ENCODE peak calls at places on chromosomes 5 and 9, in four cellular contexts. D is PC-3, G is colonic mucosa, R is right lobe of liver. Z is an unnamed sample.

GRCh38 chr5:168947212-168947868 is 353.6 kb downstream of the SLIT3 start:
- DNase-seq in D (peak; percentile 67), G (peak; percentile 50), R (no peak), Z (peak; percentile 77)

GRCh38 chr5:108607421-108607820 is 140.3 kb upstream of the FER start:
- DNase-seq in D (no peak), G (no peak), R (no peak), Z (no peak)

GRCh38 chr5:158921441-158922262 is 178.1 kb downstream of the EBF1 start:
- DNase-seq in D (no peak), G (no peak), R (no peak), Z (peak; percentile 34)

GRCh38 chr5:167982-168660 is 23.2 kb upstream of the LRRC14B start:
- DNase-seq in D (peak; percentile 88), G (no peak), R (peak; percentile 28), Z (peak; percentile 90)

GRCh38 chr5:124519396-124519795 is 227.0 kb downstream of the ZNF608 start:
- DNase-seq in D (no peak), G (no peak), R (no peak), Z (peak; percentile 70)

GRCh38 chr5:77177576-77177975 is 32.9 kb upstream of the PDE8B start:
- DNase-seq in D (peak; percentile 77), G (no peak), R (no peak), Z (no peak)

GRCh38 chr9:133818444-133818843 is 80.3 kb upstream of the SARDH start:
- DNase-seq in D (no peak), G (no peak), R (no peak), Z (peak; percentile 5)

GRCh38 chr5:151868451-151868850 is 56.2 kb downstream of the GLRA1 start:
- DNase-seq in D (no peak), G (no peak), R (no peak), Z (no peak)

GRCh38 chr5:136062563-136063274 is 33.9 kb downstream of the TGFBI start:
- DNase-seq in D (peak; percentile 74), G (no peak), R (peak; percentile 68), Z (peak; percentile 79)

GRCh38 chr9:71725590-71726338 is 42.5 kb downstream of the CEMIP2 start:
- DNase-seq in D (peak; percentile 92), G (no peak), R (peak; percentile 69), Z (peak; percentile 94)

GRCh38 chr9:77752566-77752965 is 104.4 kb upstream of the GNA14 start:
- DNase-seq in D (no peak), G (no peak), R (no peak), Z (no peak)

GRCh38 chr5:14824490-14824889 is 47.1 kb downstream of the ANKH start:
- DNase-seq in D (no peak), G (no peak), R (peak; percentile 57), Z (no peak)

GRCh38 chr5:163252951-163253350 is 184.4 kb upstream of the CCNG1 start:
- DNase-seq in D (no peak), G (no peak), R (no peak), Z (no peak)

GRCh38 chr5:44536650-44537260 is 147.5 kb upstream of the FGF10 start:
- DNase-seq in D (peak; percentile 78), G (no peak), R (peak; percentile 50), Z (peak; percentile 72)

GRCh38 chr9:98460704-98461103 is 205.3 kb upstream of the TBC1D2 start:
- DNase-seq in D (no peak), G (no peak), R (no peak), Z (no peak)

GRCh38 chr5:42015681-42016080 is 90.6 kb downstream of the FBXO4 start:
- DNase-seq in D (no peak), G (no peak), R (no peak), Z (no peak)

GRCh38 chr5:39605966-39606591 is 181.3 kb upstream of the DAB2 start:
- DNase-seq in D (peak; percentile 92), G (no peak), R (no peak), Z (peak; percentile 26)

GRCh38 chr5:16616536-16617271 is at the start of gene RETREG1:
- DNase-seq in D (peak; percentile 61), G (peak; percentile 76), R (peak; percentile 57), Z (peak; percentile 23)

GRCh38 chr5:139116256-139116655 is 81.9 kb downstream of the SIL1 start:
- DNase-seq in D (no peak), G (no peak), R (no peak), Z (no peak)

GRCh38 chr9:93579711-93580516 is 3.5 kb downstream of the PHF2 start:
- DNase-seq in D (no peak), G (no peak), R (peak; percentile 42), Z (no peak)

GRCh38 chr5:132226516-132227234 is 978 bp downstream of the P4HA2 start:
- DNase-seq in D (no peak), G (peak; percentile 31), R (peak; percentile 50), Z (no peak)

GRCh38 chr9:94896512-94896911 is 170.0 kb downstream of the AOPEP start:
- DNase-seq in D (no peak), G (no peak), R (no peak), Z (no peak)

GRCh38 chr9:38744484-38744883 is 24.6 kb upstream of the FAM240B start:
- DNase-seq in D (no peak), G (no peak), R (no peak), Z (no peak)

GRCh38 chr5:43034591-43034968 is 5.5 kb downstream of the ANXA2R start:
- DNase-seq in D (peak; percentile 86), G (no peak), R (no peak), Z (no peak)

GRCh38 chr5:159262859-159263568 is at the start of gene UBLCP1:
- DNase-seq in D (peak; percentile 75), G (peak; percentile 85), R (peak; percentile 87), Z (peak; percentile 92)

GRCh38 chr9:137134191-137134590 is 4.8 kb upstream of the GRIN1 start:
- DNase-seq in D (no peak), G (no peak), R (no peak), Z (no peak)

GRCh38 chr9:129716091-129716490 is 36.8 kb downstream of the PTGES start:
- DNase-seq in D (no peak), G (no peak), R (no peak), Z (no peak)

DNA sequence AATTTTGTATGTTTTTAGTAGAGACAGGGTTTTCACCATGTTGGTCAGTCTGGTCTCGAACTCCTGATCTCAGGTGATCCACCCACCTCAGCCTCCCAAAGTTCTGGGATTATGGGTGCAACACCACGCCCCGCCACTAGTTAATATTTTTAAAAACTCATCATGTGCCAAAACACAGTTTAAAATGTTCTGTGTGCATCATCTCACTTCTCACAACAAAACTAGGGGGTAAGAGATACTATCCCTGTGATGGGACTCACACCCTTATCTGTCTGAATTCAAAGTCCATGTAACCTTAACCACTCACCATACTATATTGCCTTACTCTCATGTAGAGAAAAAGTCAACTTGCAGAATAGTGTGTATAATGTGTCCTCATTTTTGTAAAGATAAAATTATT is 2.6 kb downstream of the PKD2L2 start:
- DNase-seq in D (no peak), G (no peak), R (no peak), Z (no peak)
- TF ChIP-seq CTCF in D (no peak), G (no peak), R (no peak), Z (peak; percentile 20)

DNA sequence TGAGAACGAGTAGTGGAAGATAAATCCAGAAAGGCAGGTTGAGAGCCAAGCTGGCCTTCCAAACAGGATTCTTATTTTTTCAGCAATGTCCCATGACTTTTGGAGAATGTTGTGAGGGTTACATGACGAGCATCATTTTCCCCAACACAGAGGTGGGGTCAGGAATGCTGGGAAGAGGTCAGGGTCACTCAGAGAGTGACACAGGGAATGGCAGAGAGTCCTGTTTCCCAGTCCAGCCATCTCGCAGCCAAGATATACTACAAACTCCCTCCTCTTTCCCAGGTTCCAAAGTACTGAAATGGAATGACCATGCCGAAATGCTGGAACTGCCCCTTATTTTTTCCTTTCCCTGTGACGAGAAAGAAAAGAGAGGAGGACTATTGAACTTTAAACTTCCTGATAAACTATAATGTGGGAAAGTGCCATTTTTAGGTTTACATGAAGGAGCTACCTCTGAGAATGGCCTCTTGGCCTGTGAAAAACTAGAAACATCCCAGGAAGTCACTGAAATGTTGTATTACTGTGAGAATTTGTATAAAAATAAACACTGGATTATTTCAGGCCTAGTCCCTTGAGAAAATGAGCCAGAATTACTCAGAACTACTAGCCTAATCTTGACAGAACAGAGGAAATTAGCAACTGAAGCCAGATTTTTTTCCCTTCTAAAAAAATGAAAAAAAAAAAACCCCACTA is 420.4 kb downstream of the CETN3 start:
- DNase-seq in D (no peak), G (no peak), R (no peak), Z (no peak)
- TF ChIP-seq CTCF in D (no peak), G (no peak), R (no peak), Z (no peak)

GRCh38 chr5:10866913-10867312 is 105.9 kb upstream of the DAP start:
- DNase-seq in D (peak; percentile 45), G (no peak), R (no peak), Z (no peak)
- TF ChIP-seq CTCF in D (peak; percentile 48), G (no peak), R (no peak), Z (no peak)

DNA sequence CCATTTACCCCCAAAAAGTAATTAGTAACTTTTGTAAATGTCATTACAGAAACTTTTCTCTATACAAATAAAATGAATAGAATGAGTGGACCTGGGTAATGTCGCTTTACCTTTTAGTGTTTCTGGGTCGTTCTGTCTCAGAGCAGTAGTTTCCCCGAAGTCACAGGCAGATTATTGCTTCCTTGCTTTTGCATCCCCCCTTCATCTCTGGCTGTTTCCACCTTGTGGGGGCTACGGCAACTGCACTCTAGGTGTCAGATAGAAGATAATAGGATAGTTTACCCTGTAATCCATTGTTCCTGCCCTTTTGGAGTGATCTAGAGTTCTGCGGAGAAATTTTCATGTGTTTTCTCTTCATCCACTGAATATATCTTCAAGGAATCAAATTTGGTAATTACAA is 68.7 kb downstream of the PRR16 start:
- DNase-seq in D (no peak), G (no peak), R (no peak), Z (no peak)
- TF ChIP-seq CTCF in D (no peak), G (no peak), R (no peak), Z (no peak)

GRCh38 chr5:142540774-142541466 is 145.0 kb downstream of the FGF1 start:
- DNase-seq in D (no peak), G (no peak), R (no peak), Z (no peak)

GRCh38 chr5:142543951-142544753 is 141.7 kb downstream of the FGF1 start:
- DNase-seq in D (no peak), G (no peak), R (no peak), Z (no peak)

GRCh38 chr5:142544946-142545652 is 140.8 kb downstream of the FGF1 start:
- DNase-seq in D (no peak), G (no peak), R (no peak), Z (no peak)

GRCh38 chr5:142545653-142546322 is 140.1 kb downstream of the FGF1 start:
- DNase-seq in D (no peak), G (no peak), R (no peak), Z (no peak)

GRCh38 chr5:142542906-142543305 is 143.0 kb downstream of the FGF1 start:
- DNase-seq in D (no peak), G (no peak), R (no peak), Z (no peak)
- TF ChIP-seq CTCF in D (no peak), G (no peak), R (peak; percentile 10), Z (no peak)

GRCh38 chr9:86328153-86328552 is 26.1 kb downstream of the TUT7 start:
- DNase-seq in D (no peak), G (no peak), R (no peak), Z (no peak)
- TF ChIP-seq CTCF in D (no peak), G (no peak), R (no peak), Z (no peak)

Z was measured in MCF 10A.